ENCODE peak calls at places on chromosomes 5 and 9, in ten cellular contexts. One of them, this sample, is unnamed.

GRCh38 chr5:27242258-27242626 is 203.9 kb upstream of the CDH9 start:
- DNase-seq in CD8-positive, alpha-beta T cell: no peak
- DNase-seq in NCI-H1048: no peak
- DNase-seq in CD4-positive, alpha-beta T cell: no peak
- DNase-seq in NCI-H1092 treated with DMSO at 0.1 percent for 48 hours: no peak
- DNase-seq in iPS DF 6.9: no peak
- DNase-seq in iris pigment epithelial cell: no peak
- DNase-seq in activated B cell treated with CpG ODN at 0.5 μM for 24 hours: no peak
- DNase-seq in stimulated activated CD8-positive, alpha-beta memory T cell treated with anti-CD3 and anti-CD28 coated beads, Interleukin-2, amount 100 ng/mL, for 48 hours: no peak
- DNase-seq in cardiac fibroblast: no peak
- DNase-seq in this sample: no peak

GRCh38 chr9:107896544-107896943 is 407.0 kb upstream of the KLF4 start:
- DNase-seq in CD8-positive, alpha-beta T cell: no peak
- DNase-seq in NCI-H1048: no peak
- DNase-seq in CD4-positive, alpha-beta T cell: no peak
- DNase-seq in NCI-H1092 treated with DMSO at 0.1 percent for 48 hours: no peak
- DNase-seq in iPS DF 6.9: no peak
- DNase-seq in iris pigment epithelial cell: no peak
- DNase-seq in activated B cell treated with CpG ODN at 0.5 μM for 24 hours: no peak
- DNase-seq in stimulated activated CD8-positive, alpha-beta memory T cell treated with anti-CD3 and anti-CD28 coated beads, Interleukin-2, amount 100 ng/mL, for 48 hours: no peak
- DNase-seq in cardiac fibroblast: no peak
- DNase-seq in this sample: no peak

GRCh38 chr5:10091701-10092100 is 158.0 kb downstream of the ATPSCKMT start:
- DNase-seq in CD8-positive, alpha-beta T cell: no peak
- DNase-seq in NCI-H1048: no peak
- DNase-seq in CD4-positive, alpha-beta T cell: no peak
- DNase-seq in NCI-H1092 treated with DMSO at 0.1 percent for 48 hours: no peak
- DNase-seq in iPS DF 6.9: no peak
- DNase-seq in iris pigment epithelial cell: no peak
- DNase-seq in activated B cell treated with CpG ODN at 0.5 μM for 24 hours: no peak
- DNase-seq in stimulated activated CD8-positive, alpha-beta memory T cell treated with anti-CD3 and anti-CD28 coated beads, Interleukin-2, amount 100 ng/mL, for 48 hours: no peak
- DNase-seq in cardiac fibroblast: no peak
- DNase-seq in this sample: no peak

GRCh38 chr5:160458971-160459800 is 37.5 kb downstream of the PTTG1 start:
- DNase-seq in CD8-positive, alpha-beta T cell: no peak
- DNase-seq in NCI-H1048: no peak
- DNase-seq in CD4-positive, alpha-beta T cell: no peak
- DNase-seq in NCI-H1092 treated with DMSO at 0.1 percent for 48 hours: no peak
- DNase-seq in iPS DF 6.9: no peak
- DNase-seq in iris pigment epithelial cell: no peak
- DNase-seq in activated B cell treated with CpG ODN at 0.5 μM for 24 hours: no peak
- DNase-seq in stimulated activated CD8-positive, alpha-beta memory T cell treated with anti-CD3 and anti-CD28 coated beads, Interleukin-2, amount 100 ng/mL, for 48 hours: no peak
- DNase-seq in cardiac fibroblast: no peak
- DNase-seq in this sample: no peak

GRCh38 chr9:96423985-96424336 is 5.8 kb upstream of the ZNF367 start:
- DNase-seq in CD8-positive, alpha-beta T cell: no peak
- DNase-seq in NCI-H1048: no peak
- DNase-seq in CD4-positive, alpha-beta T cell: no peak
- DNase-seq in NCI-H1092 treated with DMSO at 0.1 percent for 48 hours: no peak
- DNase-seq in iPS DF 6.9: no peak
- DNase-seq in iris pigment epithelial cell: no peak
- DNase-seq in activated B cell treated with CpG ODN at 0.5 μM for 24 hours: no peak
- DNase-seq in stimulated activated CD8-positive, alpha-beta memory T cell treated with anti-CD3 and anti-CD28 coated beads, Interleukin-2, amount 100 ng/mL, for 48 hours: no peak
- DNase-seq in cardiac fibroblast: no peak
- DNase-seq in this sample: no peak

GRCh38 chr9:27377811-27378345 is 80.9 kb upstream of the EQTN start:
- DNase-seq in CD8-positive, alpha-beta T cell: no peak
- DNase-seq in NCI-H1048: no peak
- DNase-seq in CD4-positive, alpha-beta T cell: no peak
- DNase-seq in NCI-H1092 treated with DMSO at 0.1 percent for 48 hours: no peak
- DNase-seq in iPS DF 6.9: no peak
- DNase-seq in iris pigment epithelial cell: no peak
- DNase-seq in activated B cell treated with CpG ODN at 0.5 μM for 24 hours: no peak
- DNase-seq in stimulated activated CD8-positive, alpha-beta memory T cell treated with anti-CD3 and anti-CD28 coated beads, Interleukin-2, amount 100 ng/mL, for 48 hours: no peak
- DNase-seq in cardiac fibroblast: no peak
- DNase-seq in this sample: no peak

GRCh38 chr5:138502521-138502920 is 37.2 kb downstream of the EGR1 start:
- DNase-seq in CD8-positive, alpha-beta T cell: no peak
- DNase-seq in NCI-H1048: no peak
- DNase-seq in CD4-positive, alpha-beta T cell: no peak
- DNase-seq in NCI-H1092 treated with DMSO at 0.1 percent for 48 hours: no peak
- DNase-seq in iPS DF 6.9: no peak
- DNase-seq in iris pigment epithelial cell: no peak
- DNase-seq in activated B cell treated with CpG ODN at 0.5 μM for 24 hours: no peak
- DNase-seq in stimulated activated CD8-positive, alpha-beta memory T cell treated with anti-CD3 and anti-CD28 coated beads, Interleukin-2, amount 100 ng/mL, for 48 hours: no peak
- DNase-seq in cardiac fibroblast: no peak
- DNase-seq in this sample: no peak

GRCh38 chr5:103840600-103840999 is 278.0 kb upstream of the NUDT12 start:
- DNase-seq in CD8-positive, alpha-beta T cell: no peak
- DNase-seq in NCI-H1048: no peak
- DNase-seq in CD4-positive, alpha-beta T cell: no peak
- DNase-seq in NCI-H1092 treated with DMSO at 0.1 percent for 48 hours: no peak
- DNase-seq in iPS DF 6.9: no peak
- DNase-seq in iris pigment epithelial cell: no peak
- DNase-seq in activated B cell treated with CpG ODN at 0.5 μM for 24 hours: no peak
- DNase-seq in stimulated activated CD8-positive, alpha-beta memory T cell treated with anti-CD3 and anti-CD28 coated beads, Interleukin-2, amount 100 ng/mL, for 48 hours: no peak
- DNase-seq in cardiac fibroblast: no peak
- DNase-seq in this sample: no peak

GRCh38 chr5:2388005-2388361 is 363.5 kb downstream of the IRX2 start:
- DNase-seq in CD8-positive, alpha-beta T cell: no peak
- DNase-seq in NCI-H1048: no peak
- DNase-seq in CD4-positive, alpha-beta T cell: no peak
- DNase-seq in NCI-H1092 treated with DMSO at 0.1 percent for 48 hours: no peak
- DNase-seq in iPS DF 6.9: no peak
- DNase-seq in iris pigment epithelial cell: no peak
- DNase-seq in activated B cell treated with CpG ODN at 0.5 μM for 24 hours: no peak
- DNase-seq in stimulated activated CD8-positive, alpha-beta memory T cell treated with anti-CD3 and anti-CD28 coated beads, Interleukin-2, amount 100 ng/mL, for 48 hours: no peak
- DNase-seq in cardiac fibroblast: no peak
- DNase-seq in this sample: no peak

GRCh38 chr5:54525226-54525625 is 7.7 kb downstream of the SNX18 start:
- DNase-seq in CD8-positive, alpha-beta T cell: no peak
- DNase-seq in NCI-H1048: no peak
- DNase-seq in CD4-positive, alpha-beta T cell: no peak
- DNase-seq in NCI-H1092 treated with DMSO at 0.1 percent for 48 hours: no peak
- DNase-seq in iPS DF 6.9: no peak
- DNase-seq in iris pigment epithelial cell: no peak
- DNase-seq in activated B cell treated with CpG ODN at 0.5 μM for 24 hours: no peak
- DNase-seq in stimulated activated CD8-positive, alpha-beta memory T cell treated with anti-CD3 and anti-CD28 coated beads, Interleukin-2, amount 100 ng/mL, for 48 hours: no peak
- DNase-seq in cardiac fibroblast: no peak
- DNase-seq in this sample: no peak

GRCh38 chr5:17227868-17228267 is 10.4 kb downstream of the BASP1 start:
- DNase-seq in CD8-positive, alpha-beta T cell: no peak
- DNase-seq in NCI-H1048: no peak
- DNase-seq in CD4-positive, alpha-beta T cell: no peak
- DNase-seq in NCI-H1092 treated with DMSO at 0.1 percent for 48 hours: no peak
- DNase-seq in iPS DF 6.9: no peak
- DNase-seq in iris pigment epithelial cell: no peak
- DNase-seq in activated B cell treated with CpG ODN at 0.5 μM for 24 hours: no peak
- DNase-seq in stimulated activated CD8-positive, alpha-beta memory T cell treated with anti-CD3 and anti-CD28 coated beads, Interleukin-2, amount 100 ng/mL, for 48 hours: no peak
- DNase-seq in cardiac fibroblast: no peak
- DNase-seq in this sample: no peak

GRCh38 chr5:123371575-123372179 is 51.5 kb downstream of the CEP120 start:
- DNase-seq in CD8-positive, alpha-beta T cell: peak; percentile 6
- DNase-seq in NCI-H1048: no peak
- DNase-seq in CD4-positive, alpha-beta T cell: peak; percentile 6
- DNase-seq in NCI-H1092 treated with DMSO at 0.1 percent for 48 hours: no peak
- DNase-seq in iPS DF 6.9: peak; percentile 29
- DNase-seq in iris pigment epithelial cell: peak; percentile 14
- DNase-seq in activated B cell treated with CpG ODN at 0.5 μM for 24 hours: peak; percentile 21
- DNase-seq in stimulated activated CD8-positive, alpha-beta memory T cell treated with anti-CD3 and anti-CD28 coated beads, Interleukin-2, amount 100 ng/mL, for 48 hours: peak; percentile 9
- DNase-seq in cardiac fibroblast: peak; percentile 13
- DNase-seq in this sample: no peak

GRCh38 chr5:59838989-59839388 is 54.5 kb downstream of the PDE4D start:
- DNase-seq in CD8-positive, alpha-beta T cell: no peak
- DNase-seq in NCI-H1048: no peak
- DNase-seq in CD4-positive, alpha-beta T cell: no peak
- DNase-seq in NCI-H1092 treated with DMSO at 0.1 percent for 48 hours: no peak
- DNase-seq in iPS DF 6.9: no peak
- DNase-seq in iris pigment epithelial cell: peak; percentile 43
- DNase-seq in activated B cell treated with CpG ODN at 0.5 μM for 24 hours: no peak
- DNase-seq in stimulated activated CD8-positive, alpha-beta memory T cell treated with anti-CD3 and anti-CD28 coated beads, Interleukin-2, amount 100 ng/mL, for 48 hours: no peak
- DNase-seq in cardiac fibroblast: no peak
- DNase-seq in this sample: no peak

GRCh38 chr9:125745682-125746016 is 1.5 kb upstream of the PBX3 start:
- DNase-seq in CD8-positive, alpha-beta T cell: no peak
- DNase-seq in NCI-H1048: no peak
- DNase-seq in CD4-positive, alpha-beta T cell: no peak
- DNase-seq in NCI-H1092 treated with DMSO at 0.1 percent for 48 hours: no peak
- DNase-seq in iPS DF 6.9: no peak
- DNase-seq in iris pigment epithelial cell: no peak
- DNase-seq in activated B cell treated with CpG ODN at 0.5 μM for 24 hours: no peak
- DNase-seq in stimulated activated CD8-positive, alpha-beta memory T cell treated with anti-CD3 and anti-CD28 coated beads, Interleukin-2, amount 100 ng/mL, for 48 hours: no peak
- DNase-seq in cardiac fibroblast: no peak
- DNase-seq in this sample: no peak

GRCh38 chr5:169702726-169703481 is 65.8 kb downstream of the DOCK2 start:
- DNase-seq in CD8-positive, alpha-beta T cell: no peak
- DNase-seq in NCI-H1048: no peak
- DNase-seq in CD4-positive, alpha-beta T cell: no peak
- DNase-seq in NCI-H1092 treated with DMSO at 0.1 percent for 48 hours: no peak
- DNase-seq in iPS DF 6.9: no peak
- DNase-seq in iris pigment epithelial cell: no peak
- DNase-seq in activated B cell treated with CpG ODN at 0.5 μM for 24 hours: no peak
- DNase-seq in stimulated activated CD8-positive, alpha-beta memory T cell treated with anti-CD3 and anti-CD28 coated beads, Interleukin-2, amount 100 ng/mL, for 48 hours: no peak
- DNase-seq in cardiac fibroblast: peak; percentile 54
- DNase-seq in this sample: no peak

GRCh38 chr5:147754372-147755122 is 28.0 kb downstream of the JAKMIP2 start:
- DNase-seq in CD8-positive, alpha-beta T cell: no peak
- DNase-seq in NCI-H1048: no peak
- DNase-seq in CD4-positive, alpha-beta T cell: no peak
- DNase-seq in NCI-H1092 treated with DMSO at 0.1 percent for 48 hours: no peak
- DNase-seq in iPS DF 6.9: no peak
- DNase-seq in iris pigment epithelial cell: no peak
- DNase-seq in activated B cell treated with CpG ODN at 0.5 μM for 24 hours: no peak
- DNase-seq in stimulated activated CD8-positive, alpha-beta memory T cell treated with anti-CD3 and anti-CD28 coated beads, Interleukin-2, amount 100 ng/mL, for 48 hours: no peak
- DNase-seq in cardiac fibroblast: no peak
- DNase-seq in this sample: no peak

GRCh38 chr5:17895296-17896058 is 261.2 kb downstream of the TAF11L14 start:
- DNase-seq in CD8-positive, alpha-beta T cell: no peak
- DNase-seq in NCI-H1048: no peak
- DNase-seq in CD4-positive, alpha-beta T cell: no peak
- DNase-seq in NCI-H1092 treated with DMSO at 0.1 percent for 48 hours: no peak
- DNase-seq in iPS DF 6.9: no peak
- DNase-seq in iris pigment epithelial cell: peak; percentile 58
- DNase-seq in activated B cell treated with CpG ODN at 0.5 μM for 24 hours: no peak
- DNase-seq in stimulated activated CD8-positive, alpha-beta memory T cell treated with anti-CD3 and anti-CD28 coated beads, Interleukin-2, amount 100 ng/mL, for 48 hours: no peak
- DNase-seq in cardiac fibroblast: no peak
- DNase-seq in this sample: no peak

GRCh38 chr9:91898451-91899433 is 51.3 kb downstream of the ROR2 start:
- DNase-seq in CD8-positive, alpha-beta T cell: no peak
- DNase-seq in NCI-H1048: no peak
- DNase-seq in CD4-positive, alpha-beta T cell: no peak
- DNase-seq in NCI-H1092 treated with DMSO at 0.1 percent for 48 hours: peak; percentile 85
- DNase-seq in iPS DF 6.9: no peak
- DNase-seq in iris pigment epithelial cell: peak; percentile 53
- DNase-seq in activated B cell treated with CpG ODN at 0.5 μM for 24 hours: no peak
- DNase-seq in stimulated activated CD8-positive, alpha-beta memory T cell treated with anti-CD3 and anti-CD28 coated beads, Interleukin-2, amount 100 ng/mL, for 48 hours: no peak
- DNase-seq in cardiac fibroblast: peak; percentile 69
- DNase-seq in this sample: peak; percentile 47

GRCh38 chr9:37037137-37037743 is 3.2 kb upstream of the PAX5 start:
- DNase-seq in CD8-positive, alpha-beta T cell: no peak
- DNase-seq in NCI-H1048: no peak
- DNase-seq in CD4-positive, alpha-beta T cell: no peak
- DNase-seq in NCI-H1092 treated with DMSO at 0.1 percent for 48 hours: no peak
- DNase-seq in iPS DF 6.9: no peak
- DNase-seq in iris pigment epithelial cell: no peak
- DNase-seq in activated B cell treated with CpG ODN at 0.5 μM for 24 hours: no peak
- DNase-seq in stimulated activated CD8-positive, alpha-beta memory T cell treated with anti-CD3 and anti-CD28 coated beads, Interleukin-2, amount 100 ng/mL, for 48 hours: no peak
- DNase-seq in cardiac fibroblast: no peak
- DNase-seq in this sample: no peak

GRCh38 chr9:113991714-113992113 is 86.4 kb downstream of the AMBP start:
- DNase-seq in CD8-positive, alpha-beta T cell: no peak
- DNase-seq in NCI-H1048: no peak
- DNase-seq in CD4-positive, alpha-beta T cell: no peak
- DNase-seq in NCI-H1092 treated with DMSO at 0.1 percent for 48 hours: no peak
- DNase-seq in iPS DF 6.9: no peak
- DNase-seq in iris pigment epithelial cell: no peak
- DNase-seq in activated B cell treated with CpG ODN at 0.5 μM for 24 hours: no peak
- DNase-seq in stimulated activated CD8-positive, alpha-beta memory T cell treated with anti-CD3 and anti-CD28 coated beads, Interleukin-2, amount 100 ng/mL, for 48 hours: no peak
- DNase-seq in cardiac fibroblast: no peak
- DNase-seq in this sample: no peak

GRCh38 chr5:150492621-150493020 is 15.3 kb upstream of the NDST1 start:
- DNase-seq in CD8-positive, alpha-beta T cell: no peak
- DNase-seq in NCI-H1048: no peak
- DNase-seq in CD4-positive, alpha-beta T cell: no peak
- DNase-seq in NCI-H1092 treated with DMSO at 0.1 percent for 48 hours: no peak
- DNase-seq in iPS DF 6.9: no peak
- DNase-seq in iris pigment epithelial cell: peak; percentile 74
- DNase-seq in activated B cell treated with CpG ODN at 0.5 μM for 24 hours: no peak
- DNase-seq in stimulated activated CD8-positive, alpha-beta memory T cell treated with anti-CD3 and anti-CD28 coated beads, Interleukin-2, amount 100 ng/mL, for 48 hours: no peak
- DNase-seq in cardiac fibroblast: no peak
- DNase-seq in this sample: no peak

GRCh38 chr9:121975801-121976277 is 117.3 kb downstream of the TTLL11 start:
- DNase-seq in CD8-positive, alpha-beta T cell: no peak
- DNase-seq in NCI-H1048: no peak
- DNase-seq in CD4-positive, alpha-beta T cell: no peak
- DNase-seq in NCI-H1092 treated with DMSO at 0.1 percent for 48 hours: no peak
- DNase-seq in iPS DF 6.9: no peak
- DNase-seq in iris pigment epithelial cell: no peak
- DNase-seq in activated B cell treated with CpG ODN at 0.5 μM for 24 hours: no peak
- DNase-seq in stimulated activated CD8-positive, alpha-beta memory T cell treated with anti-CD3 and anti-CD28 coated beads, Interleukin-2, amount 100 ng/mL, for 48 hours: no peak
- DNase-seq in cardiac fibroblast: no peak
- DNase-seq in this sample: peak; percentile 93

GRCh38 chr5:129459485-129460120 is 495 bp upstream of the ADAMTS19 start:
- DNase-seq in CD8-positive, alpha-beta T cell: no peak
- DNase-seq in NCI-H1048: no peak
- DNase-seq in CD4-positive, alpha-beta T cell: no peak
- DNase-seq in NCI-H1092 treated with DMSO at 0.1 percent for 48 hours: no peak
- DNase-seq in iPS DF 6.9: peak; percentile 74
- DNase-seq in iris pigment epithelial cell: peak; percentile 34
- DNase-seq in activated B cell treated with CpG ODN at 0.5 μM for 24 hours: no peak
- DNase-seq in stimulated activated CD8-positive, alpha-beta memory T cell treated with anti-CD3 and anti-CD28 coated beads, Interleukin-2, amount 100 ng/mL, for 48 hours: no peak
- DNase-seq in cardiac fibroblast: peak; percentile 61
- DNase-seq in this sample: no peak

GRCh38 chr5:170634236-170634990 is 130.6 kb downstream of the KCNIP1 start:
- DNase-seq in CD8-positive, alpha-beta T cell: no peak
- DNase-seq in NCI-H1048: no peak
- DNase-seq in CD4-positive, alpha-beta T cell: no peak
- DNase-seq in NCI-H1092 treated with DMSO at 0.1 percent for 48 hours: no peak
- DNase-seq in iPS DF 6.9: no peak
- DNase-seq in iris pigment epithelial cell: no peak
- DNase-seq in activated B cell treated with CpG ODN at 0.5 μM for 24 hours: no peak
- DNase-seq in stimulated activated CD8-positive, alpha-beta memory T cell treated with anti-CD3 and anti-CD28 coated beads, Interleukin-2, amount 100 ng/mL, for 48 hours: no peak
- DNase-seq in cardiac fibroblast: no peak
- DNase-seq in this sample: no peak

GRCh38 chr9:21831841-21832509 is 29.5 kb downstream of the MTAP start:
- DNase-seq in CD8-positive, alpha-beta T cell: no peak
- DNase-seq in NCI-H1048: no peak
- DNase-seq in CD4-positive, alpha-beta T cell: no peak
- DNase-seq in NCI-H1092 treated with DMSO at 0.1 percent for 48 hours: no peak
- DNase-seq in iPS DF 6.9: no peak
- DNase-seq in iris pigment epithelial cell: peak; percentile 98
- DNase-seq in activated B cell treated with CpG ODN at 0.5 μM for 24 hours: no peak
- DNase-seq in stimulated activated CD8-positive, alpha-beta memory T cell treated with anti-CD3 and anti-CD28 coated beads, Interleukin-2, amount 100 ng/mL, for 48 hours: no peak
- DNase-seq in cardiac fibroblast: peak; percentile 76
- DNase-seq in this sample: peak; percentile 78

GRCh38 chr5:132771559-132771998 is 5.5 kb downstream of the SEPTIN8 start:
- DNase-seq in CD8-positive, alpha-beta T cell: no peak
- DNase-seq in NCI-H1048: no peak
- DNase-seq in CD4-positive, alpha-beta T cell: no peak
- DNase-seq in NCI-H1092 treated with DMSO at 0.1 percent for 48 hours: no peak
- DNase-seq in iPS DF 6.9: no peak
- DNase-seq in iris pigment epithelial cell: peak; percentile 54
- DNase-seq in activated B cell treated with CpG ODN at 0.5 μM for 24 hours: no peak
- DNase-seq in stimulated activated CD8-positive, alpha-beta memory T cell treated with anti-CD3 and anti-CD28 coated beads, Interleukin-2, amount 100 ng/mL, for 48 hours: no peak
- DNase-seq in cardiac fibroblast: peak; percentile 86
- DNase-seq in this sample: no peak

GRCh38 chr9:72467766-72468738 is 53.4 kb upstream of the TMC1 start:
- DNase-seq in CD8-positive, alpha-beta T cell: no peak
- DNase-seq in NCI-H1048: no peak
- DNase-seq in CD4-positive, alpha-beta T cell: no peak
- DNase-seq in NCI-H1092 treated with DMSO at 0.1 percent for 48 hours: no peak
- DNase-seq in iPS DF 6.9: no peak
- DNase-seq in iris pigment epithelial cell: no peak
- DNase-seq in activated B cell treated with CpG ODN at 0.5 μM for 24 hours: no peak
- DNase-seq in stimulated activated CD8-positive, alpha-beta memory T cell treated with anti-CD3 and anti-CD28 coated beads, Interleukin-2, amount 100 ng/mL, for 48 hours: no peak
- DNase-seq in cardiac fibroblast: peak; percentile 45
- DNase-seq in this sample: no peak

GRCh38 chr5:147484708-147485020 is 25.2 kb downstream of the DPYSL3 start:
- DNase-seq in CD8-positive, alpha-beta T cell: no peak
- DNase-seq in NCI-H1048: no peak
- DNase-seq in CD4-positive, alpha-beta T cell: no peak
- DNase-seq in NCI-H1092 treated with DMSO at 0.1 percent for 48 hours: peak; percentile 47
- DNase-seq in iPS DF 6.9: no peak
- DNase-seq in iris pigment epithelial cell: peak; percentile 65
- DNase-seq in activated B cell treated with CpG ODN at 0.5 μM for 24 hours: no peak
- DNase-seq in stimulated activated CD8-positive, alpha-beta memory T cell treated with anti-CD3 and anti-CD28 coated beads, Interleukin-2, amount 100 ng/mL, for 48 hours: no peak
- DNase-seq in cardiac fibroblast: no peak
- DNase-seq in this sample: no peak

This sample was measured in kidney epithelial cell.